ENCODE peak calls at places on chromosome 1, in seven cellular contexts. F, J, L, I, X, D and O are unnamed samples.

GRCh38 chr1:156671804-156672203 is 5.4 kb downstream of the NES start:
- DNase-seq in F (no peak), J (no peak), L (no peak), I (no peak), X (no peak), D (no peak), O (no peak)

GRCh38 chr1:225934711-225935110 is 6.3 kb downstream of the LEFTY2 start:
- DNase-seq in F (no peak), J (no peak), L (no peak), I (no peak), X (no peak), D (no peak), O (no peak)

GRCh38 chr1:94092210-94092613 is 28.7 kb downstream of the ABCA4 start:
- DNase-seq in F (peak), J (no peak), L (no peak), I (no peak), X (peak), D (no peak), O (no peak)

GRCh38 chr1:23116216-23116836 is 52.3 kb downstream of the LUZP1 start:
- DNase-seq in F (no peak), J (no peak), L (no peak), I (no peak), X (no peak), D (no peak), O (no peak)

GRCh38 chr1:197144570-197145325 is 1.7 kb downstream of the ASPM start:
- DNase-seq in F (no peak), J (no peak), L (no peak), I (no peak), X (peak), D (no peak), O (no peak)

GRCh38 chr1:248828845-248829244 is 3.1 kb upstream of the SH3BP5L start:
- DNase-seq in F (no peak), J (no peak), L (no peak), I (no peak), X (no peak), D (no peak), O (no peak)

GRCh38 chr1:33150522-33150921 is 31.3 kb downstream of the TRIM62 start:
- DNase-seq in F (no peak), J (no peak), L (no peak), I (no peak), X (no peak), D (no peak), O (no peak)

GRCh38 chr1:217482356-217483102 is 148.4 kb downstream of the GPATCH2 start:
- DNase-seq in F (no peak), J (no peak), L (no peak), I (no peak), X (peak), D (no peak), O (no peak)

GRCh38 chr1:226059709-226060108 is 2.8 kb upstream of the H3-3A start:
- DNase-seq in F (no peak), J (no peak), L (no peak), I (no peak), X (no peak), D (no peak), O (no peak)

GRCh38 chr1:117268926-117269378 is 58.2 kb upstream of the VTCN1 start:
- DNase-seq in F (peak), J (no peak), L (no peak), I (no peak), X (no peak), D (no peak), O (peak)

GRCh38 chr1:21324368-21325137 is 34.3 kb upstream of the ECE1 start:
- DNase-seq in F (peak), J (peak), L (peak), I (peak), X (peak), D (peak), O (peak)

GRCh38 chr1:230877139-230877923 is 9.0 kb upstream of the C1orf198 start:
- DNase-seq in F (no peak), J (no peak), L (no peak), I (no peak), X (peak), D (no peak), O (no peak)

GRCh38 chr1:180757657-180758056 is 125.8 kb downstream of the XPR1 start:
- DNase-seq in F (no peak), J (no peak), L (no peak), I (no peak), X (no peak), D (no peak), O (no peak)

GRCh38 chr1:154276797-154277196 is 4.4 kb downstream of the HAX1 start:
- DNase-seq in F (no peak), J (no peak), L (no peak), I (no peak), X (no peak), D (no peak), O (no peak)

GRCh38 chr1:6899141-6899540 is 113.9 kb downstream of the CAMTA1 start:
- DNase-seq in F (no peak), J (no peak), L (no peak), I (no peak), X (no peak), D (no peak), O (no peak)

GRCh38 chr1:76868154-76868882 is 1.0 kb downstream of the ST6GALNAC5 start:
- DNase-seq in F (no peak), J (no peak), L (peak), I (no peak), X (peak), D (peak), O (no peak)

GRCh38 chr1:109516872-109517271 is 7.3 kb upstream of the AMIGO1 start:
- DNase-seq in F (peak), J (no peak), L (no peak), I (no peak), X (no peak), D (no peak), O (no peak)

GRCh38 chr1:113226118-113226517 is 153.1 kb downstream of the LRIG2 start:
- DNase-seq in F (no peak), J (no peak), L (no peak), I (no peak), X (peak), D (no peak), O (peak)

GRCh38 chr1:228904222-228904621 is 168.9 kb downstream of the RHOU start:
- DNase-seq in F (no peak), J (no peak), L (no peak), I (no peak), X (no peak), D (no peak), O (peak)

GRCh38 chr1:221366495-221367095 is 375.3 kb downstream of the DUSP10 start:
- DNase-seq in F (no peak), J (no peak), L (no peak), I (no peak), X (no peak), D (no peak), O (no peak)

GRCh38 chr1:51203874-51204245 is 32.2 kb upstream of the RNF11 start:
- DNase-seq in F (no peak), J (no peak), L (no peak), I (no peak), X (no peak), D (no peak), O (no peak)

GRCh38 chr1:107704911-107705310 is 260.1 kb downstream of the VAV3 start:
- DNase-seq in F (no peak), J (no peak), L (no peak), I (no peak), X (peak), D (no peak), O (no peak)

GRCh38 chr1:85596531-85596930 is 16.0 kb downstream of the CCN1 start:
- DNase-seq in F (no peak), J (no peak), L (no peak), I (no peak), X (no peak), D (no peak), O (no peak)

GRCh38 chr1:229596961-229597699 is 28.8 kb downstream of the TAF5L start:
- DNase-seq in F (peak), J (no peak), L (no peak), I (no peak), X (peak), D (no peak), O (peak)

GRCh38 chr1:156559797-156560112 is 12.6 kb downstream of the IQGAP3 start:
- DNase-seq in F (no peak), J (no peak), L (no peak), I (no peak), X (no peak), D (no peak), O (no peak)